ENCODE peak calls at places on chromosomes 11 and 22, in seven cellular contexts. A is endothelial cell of umbilical vein, E is mesendoderm, G is DND-41, Y is colonic mucosa, W is mammary epithelial cell, B is fibroblast of lung. C is an unnamed sample.

GRCh38 chr22:49508561-49508960 is 319.1 kb downstream of the BRD1 start:
- DNase-seq in E (no peak), G (no peak), B (no peak), W (no peak), A (no peak), Y (no peak), C (no peak)

GRCh38 chr11:78027759-78028158 is 4.7 kb upstream of the KCTD14 start:
- DNase-seq in G (no peak), W (no peak), Y (no peak), B (no peak), A (no peak), E (no peak), C (no peak)

GRCh38 chr11:78417175-78417887 is at the start of gene GAB2:
- DNase-seq in B (no peak), W (no peak), A (peak), E (no peak), Y (peak), G (no peak), C (no peak)

GRCh38 chr11:3841426-3842304 is 906 bp upstream of the RHOG start:
- DNase-seq in G (peak), Y (peak), B (peak), W (no peak), A (peak), E (peak), C (peak)

GRCh38 chr22:22979121-22979724 is 91.1 kb upstream of the GNAZ start:
- DNase-seq in A (no peak), Y (no peak), B (no peak), G (no peak), E (no peak), W (no peak), C (no peak)

GRCh38 chr22:17121235-17122195 is at the start of gene TMEM121B:
- DNase-seq in E (peak), Y (no peak), W (peak), B (peak), G (peak), A (peak), C (no peak)

GRCh38 chr11:64767344-64768299 is 7.8 kb upstream of the PYGM start:
- DNase-seq in G (peak), W (no peak), A (peak), Y (peak), B (peak), E (peak), C (peak)

GRCh38 chr11:2802389-2803185 is 83.0 kb downstream of the CDKN1C start:
- DNase-seq in B (no peak), W (no peak), Y (peak), E (no peak), G (no peak), A (no peak), C (no peak)

GRCh38 chr11:103648670-103649400 is 387.6 kb upstream of the DDI1 start:
- DNase-seq in G (no peak), W (peak), B (peak), Y (no peak), E (no peak), A (no peak), C (peak)

GRCh38 chr11:12677131-12677530 is 2.9 kb downstream of the TEAD1 start:
- DNase-seq in A (peak), Y (no peak), E (peak), G (no peak), W (no peak), B (peak), C (no peak)

GRCh38 chr22:48366591-48366990 is 1461.1 kb downstream of the BRD1 start:
- DNase-seq in B (no peak), A (no peak), E (no peak), W (no peak), G (no peak), Y (no peak), C (no peak)

GRCh38 chr11:30992513-30992849 is 377.1 kb downstream of the DCDC1 start:
- DNase-seq in E (peak), W (no peak), B (peak), G (peak), Y (no peak), A (no peak), C (no peak)

GRCh38 chr11:86218125-86219081 is 26.1 kb upstream of the EED start:
- DNase-seq in G (peak), B (peak), W (peak), E (peak), A (peak), Y (peak), C (peak)

GRCh38 chr11:557328-558132 is 3.0 kb downstream of the LMNTD2 start:
- DNase-seq in G (no peak), W (no peak), B (no peak), Y (no peak), E (no peak), A (no peak), C (no peak)

GRCh38 chr22:21697866-21698265 is 32.1 kb downstream of the PPIL2 start:
- DNase-seq in G (no peak), B (peak), A (no peak), W (no peak), Y (no peak), E (no peak), C (no peak)

GRCh38 chr11:59175104-59175503 is 3.2 kb downstream of the DTX4 start:
- DNase-seq in W (no peak), E (peak), A (no peak), Y (no peak), G (no peak), B (no peak), C (no peak)

GRCh38 chr11:61281581-61282250 is 13.4 kb downstream of the VWCE start:
- DNase-seq in E (peak), Y (peak), W (peak), G (peak), B (peak), A (peak), C (peak)

GRCh38 chr11:12802418-12803085 is 128.3 kb downstream of the TEAD1 start:
- DNase-seq in E (peak), G (no peak), W (peak), B (peak), A (peak), Y (peak), C (no peak)

GRCh38 chr11:10934293-10934850 is 76.5 kb upstream of the ZBED5 start:
- DNase-seq in A (peak), E (no peak), W (peak), Y (peak), G (no peak), B (no peak), C (peak)

GRCh38 chr11:134939905-134940304 is 527.9 kb upstream of the B3GAT1 start:
- DNase-seq in W (no peak), B (no peak), Y (no peak), E (peak), G (peak), A (no peak), C (no peak)

GRCh38 chr11:129992161-129992944 is 10.3 kb downstream of the PRDM10 start:
- DNase-seq in Y (peak), A (peak), E (peak), W (peak), B (peak), G (peak), C (peak)

GRCh38 chr11:68441466-68442230 is 18.9 kb upstream of the PPP6R3 start:
- DNase-seq in Y (no peak), B (peak), A (no peak), G (no peak), E (no peak), W (no peak), C (peak)

GRCh38 chr22:21712751-21713427 is 22.7 kb downstream of the YPEL1 start:
- DNase-seq in Y (peak), E (peak), G (peak), A (peak), B (peak), W (peak), C (peak)

GRCh38 chr11:99814738-99815137 is 794.0 kb downstream of the CNTN5 start:
- DNase-seq in E (peak), A (no peak), Y (no peak), B (no peak), W (no peak), G (no peak), C (no peak)

GRCh38 chr22:38923463-38924196 is 33.8 kb upstream of the APOBEC3A start:
- DNase-seq in W (peak), G (no peak), A (peak), Y (peak), E (peak), B (peak), C (no peak)

GRCh38 chr11:113884361-113884836 is 9.0 kb upstream of the USP28 start:
- DNase-seq in E (peak), Y (no peak), G (no peak), W (no peak), A (no peak), B (peak), C (no peak)
- H3K9ac ChIP-seq in E (no peak), Y (no peak), G (no peak), W (no peak), A (no peak), B (no peak), C (no peak)

GRCh38 chr11:14618060-14618459 is 25.5 kb upstream of the PDE3B start:
- DNase-seq in E (no peak), Y (no peak), B (no peak), A (no peak), W (no peak), G (no peak), C (no peak)
- H3K9ac ChIP-seq in E (no peak), Y (no peak), B (no peak), A (no peak), W (no peak), G (no peak), C (no peak)

GRCh38 chr11:114291381-114291780 is 4.8 kb upstream of the NNMT start:
- DNase-seq in A (peak), E (no peak), W (no peak), G (no peak), B (peak), Y (no peak), C (no peak)
- H3K9ac ChIP-seq in A (peak), E (no peak), W (peak), G (no peak), B (peak), Y (no peak), C (no peak)

DNA sequence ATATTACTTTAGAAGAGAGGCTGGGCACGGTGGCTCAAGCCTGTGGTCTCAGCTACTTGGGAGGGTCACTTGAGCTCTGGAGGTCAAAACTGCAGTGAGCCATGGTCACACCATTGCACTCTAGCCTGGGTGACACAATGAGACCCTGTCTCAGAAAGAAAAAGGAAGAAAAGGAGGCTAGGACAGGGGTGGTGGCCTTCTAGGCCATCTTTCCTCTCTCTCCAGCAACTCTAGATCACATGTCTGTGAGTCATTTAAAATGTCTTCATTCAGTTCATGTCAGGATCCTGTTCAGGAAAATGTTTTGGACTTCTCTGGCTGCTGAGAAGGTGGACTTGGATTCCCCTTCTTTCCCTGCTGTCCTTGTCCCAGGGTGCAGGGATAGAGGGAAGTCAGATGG is 53.3 kb downstream of the PPFIA1 start:
- DNase-seq in Y (no peak), G (no peak), E (no peak), A (no peak), B (peak), W (peak), C (no peak)
- H3K9ac ChIP-seq in Y (no peak), G (no peak), E (no peak), A (no peak), B (no peak), W (no peak), C (no peak)

DNA sequence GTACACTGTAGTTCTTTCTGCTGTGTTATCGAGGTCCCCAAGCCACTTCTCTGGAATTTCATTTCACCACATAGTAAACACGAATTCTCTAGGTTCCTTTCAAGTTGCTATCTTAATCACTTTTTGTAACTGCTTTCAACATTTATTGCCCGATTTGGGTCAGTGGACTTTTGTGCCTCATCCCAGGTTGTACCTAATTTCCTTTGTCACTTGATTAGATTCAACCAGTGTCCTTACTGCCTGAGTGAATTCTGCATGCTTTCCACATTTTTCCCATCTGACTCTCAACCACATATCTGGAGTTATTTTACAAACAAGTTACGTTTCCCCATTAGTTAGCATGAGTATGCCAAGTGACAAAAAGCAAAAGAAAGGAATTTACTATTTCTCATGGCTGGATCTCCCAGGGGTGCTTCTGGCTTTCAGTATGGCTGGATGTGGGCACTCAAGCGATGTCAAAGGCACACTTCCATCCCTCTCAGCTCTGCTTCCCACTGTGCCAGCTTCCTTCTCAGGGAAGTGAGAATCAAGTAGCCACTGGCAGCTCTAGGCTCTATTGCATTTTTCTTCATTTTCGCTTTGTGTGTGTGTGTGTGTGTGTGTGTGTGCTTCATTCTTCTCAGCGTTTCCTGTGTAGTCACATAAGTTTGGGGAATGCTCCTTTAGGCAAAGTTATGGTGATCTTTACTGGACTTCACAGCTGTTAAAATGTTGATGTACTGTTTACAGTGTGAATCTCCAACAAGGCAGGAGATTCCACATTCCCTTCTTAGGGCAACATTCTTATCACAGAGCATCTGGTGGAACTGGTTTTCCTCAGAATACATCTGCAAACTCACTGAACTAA is 128.9 kb downstream of the DBX1 start:
- DNase-seq in Y (no peak), G (no peak), E (peak), A (peak), B (peak), W (peak), C (no peak)
- H3K9ac ChIP-seq in Y (no peak), G (no peak), E (peak), A (no peak), B (peak), W (no peak), C (no peak)

GRCh38 chr22:39959640-39960447 is at the start of gene TMA7B:
- DNase-seq in Y (no peak), W (peak), B (peak), G (no peak), E (peak), A (peak), C (no peak)
- H3K9ac ChIP-seq in Y (no peak), W (peak), B (no peak), G (no peak), E (peak), A (no peak), C (no peak)

GRCh38 chr11:95922536-95923440 is 1.1 kb downstream of the MTMR2 start:
- DNase-seq in W (no peak), A (peak), G (no peak), E (no peak), Y (no peak), B (no peak), C (peak)

GRCh38 chr11:95920460-95921105 is 3.3 kb downstream of the MTMR2 start:
- DNase-seq in G (no peak), B (no peak), E (no peak), Y (no peak), W (no peak), A (no peak), C (no peak)

GRCh38 chr11:95923441-95923729 is 522 bp downstream of the MTMR2 start:
- DNase-seq in W (no peak), E (no peak), B (no peak), A (no peak), G (no peak), Y (no peak), C (no peak)

GRCh38 chr11:95923730-95924413 is at the start of gene MTMR2:
- DNase-seq in Y (peak), A (peak), E (peak), B (peak), W (peak), G (peak), C (peak)

GRCh38 chr11:95922099-95922498 is 1.8 kb downstream of the MTMR2 start:
- DNase-seq in B (no peak), A (peak), G (no peak), E (no peak), Y (no peak), W (no peak), C (peak)
- H3K9ac ChIP-seq in B (no peak), A (no peak), G (no peak), E (no peak), Y (no peak), W (peak), C (peak)

GRCh38 chr22:31084811-31085492 is 3.8 kb downstream of the SMTN start:
- DNase-seq in E (peak), A (peak), G (peak), W (peak), B (peak), Y (peak), C (peak)

GRCh38 chr22:31083923-31084810 is 3.0 kb downstream of the SMTN start:
- DNase-seq in G (no peak), Y (peak), A (no peak), W (no peak), E (no peak), B (no peak), C (peak)

GRCh38 chr22:31086703-31087330 is 5.7 kb downstream of the SMTN start:
- DNase-seq in A (no peak), W (peak), G (no peak), B (no peak), E (no peak), Y (no peak), C (no peak)

GRCh38 chr22:31085493-31085824 is 4.3 kb downstream of the SMTN start:
- DNase-seq in A (no peak), E (peak), W (peak), G (no peak), B (no peak), Y (peak), C (no peak)

GRCh38 chr22:31085928-31086327 is 4.8 kb downstream of the SMTN start:
- DNase-seq in G (no peak), E (no peak), A (no peak), Y (no peak), W (no peak), B (no peak), C (no peak)
- H3K9ac ChIP-seq in G (peak), E (peak), A (peak), Y (peak), W (peak), B (no peak), C (peak)

GRCh38 chr22:47031628-47031915 is 269.1 kb downstream of the TBC1D22A start:
- DNase-seq in W (no peak), G (no peak), A (no peak), E (no peak), Y (no peak), B (no peak), C (no peak)

GRCh38 chr22:47030881-47031627 is 268.6 kb downstream of the TBC1D22A start:
- DNase-seq in E (no peak), A (no peak), B (no peak), W (no peak), Y (peak), G (no peak), C (no peak)

GRCh38 chr22:47029244-47030001 is 267.0 kb downstream of the TBC1D22A start:
- DNase-seq in Y (no peak), A (no peak), B (no peak), E (no peak), W (no peak), G (no peak), C (no peak)

GRCh38 chr22:47032091-47032943 is 269.9 kb downstream of the TBC1D22A start:
- DNase-seq in E (no peak), Y (peak), B (no peak), W (no peak), A (no peak), G (no peak), C (no peak)

DNA sequence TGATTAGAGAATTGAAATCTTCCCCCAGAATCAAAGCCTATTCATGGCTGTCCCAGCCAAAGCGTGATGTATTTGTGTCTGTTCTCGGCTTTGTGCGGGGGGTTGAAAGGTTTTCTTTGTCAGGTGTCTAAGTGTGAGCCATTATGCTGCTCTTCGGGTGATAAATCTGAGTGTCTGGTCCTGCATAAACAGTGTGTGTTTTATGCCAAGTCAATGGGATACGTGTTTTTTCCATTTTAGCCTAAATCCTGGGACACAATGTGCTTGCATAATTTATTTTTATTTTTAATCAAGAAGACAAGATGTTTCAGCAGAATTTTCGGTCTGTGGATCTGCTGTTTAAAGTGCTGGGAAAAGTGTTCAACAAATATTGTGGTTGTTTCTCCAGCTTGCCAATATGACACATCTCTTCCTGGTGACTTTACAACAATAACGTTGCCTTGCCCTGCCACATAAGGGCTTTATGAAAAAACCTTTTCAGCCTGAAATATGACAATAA is 267.7 kb downstream of the TBC1D22A start:
- DNase-seq in W (no peak), Y (no peak), G (no peak), A (peak), E (peak), B (peak), C (no peak)
- H3K9ac ChIP-seq in W (no peak), Y (no peak), G (no peak), A (no peak), E (no peak), B (no peak), C (no peak)